ENCODE peak calls at places on chromosomes 12 and 14, in nine cellular contexts. One of them, this sample, is unnamed.

GRCh38 chr14:24313912-24314311 is 2.6 kb downstream of the LTB4R start:
- DNase-seq in activated B cell treated with CpG ODN at 0.5 μM for 24 hours: no peak
- DNase-seq in pancreas: no peak
- DNase-seq in sciatic nerve: no peak
- DNase-seq in stomach: no peak
- DNase-seq in HEK293T: no peak
- DNase-seq in T-cell: no peak
- DNase-seq in WTC11: no peak
- DNase-seq in stimulated activated CD4-positive, alpha-beta T cell treated with anti-CD3 and anti-CD28 coated beads, Interleukin-15, amount 100 ng/mL, for 1 hour: no peak
- DNase-seq in this sample: no peak

GRCh38 chr14:61482348-61483206 is 161.2 kb downstream of the PRKCH start:
- DNase-seq in HEK293T: no peak
- DNase-seq in sciatic nerve: no peak
- DNase-seq in stomach: no peak
- DNase-seq in pancreas: no peak
- DNase-seq in T-cell: no peak
- DNase-seq in stimulated activated CD4-positive, alpha-beta T cell treated with anti-CD3 and anti-CD28 coated beads, Interleukin-15, amount 100 ng/mL, for 1 hour: no peak
- DNase-seq in activated B cell treated with CpG ODN at 0.5 μM for 24 hours: no peak
- DNase-seq in WTC11: no peak
- DNase-seq in this sample: no peak

GRCh38 chr12:106392746-106393145 is 35.2 kb downstream of the POLR3B start:
- DNase-seq in stimulated activated CD4-positive, alpha-beta T cell treated with anti-CD3 and anti-CD28 coated beads, Interleukin-15, amount 100 ng/mL, for 1 hour: no peak
- DNase-seq in activated B cell treated with CpG ODN at 0.5 μM for 24 hours: no peak
- DNase-seq in sciatic nerve: no peak
- DNase-seq in HEK293T: no peak
- DNase-seq in pancreas: no peak
- DNase-seq in stomach: no peak
- DNase-seq in T-cell: no peak
- DNase-seq in WTC11: no peak
- DNase-seq in this sample: no peak

GRCh38 chr14:30204431-30204830 is 276.8 kb upstream of the PRKD1 start:
- DNase-seq in activated B cell treated with CpG ODN at 0.5 μM for 24 hours: no peak
- DNase-seq in stimulated activated CD4-positive, alpha-beta T cell treated with anti-CD3 and anti-CD28 coated beads, Interleukin-15, amount 100 ng/mL, for 1 hour: no peak
- DNase-seq in sciatic nerve: no peak
- DNase-seq in HEK293T: no peak
- DNase-seq in WTC11: no peak
- DNase-seq in T-cell: no peak
- DNase-seq in stomach: no peak
- DNase-seq in pancreas: no peak
- DNase-seq in this sample: no peak

GRCh38 chr12:109385339-109386078 is 37.8 kb downstream of the MYO1H start:
- DNase-seq in activated B cell treated with CpG ODN at 0.5 μM for 24 hours: no peak
- DNase-seq in stimulated activated CD4-positive, alpha-beta T cell treated with anti-CD3 and anti-CD28 coated beads, Interleukin-15, amount 100 ng/mL, for 1 hour: no peak
- DNase-seq in sciatic nerve: no peak
- DNase-seq in stomach: no peak
- DNase-seq in pancreas: no peak
- DNase-seq in WTC11: no peak
- DNase-seq in HEK293T: peak; percentile 44
- DNase-seq in T-cell: no peak
- DNase-seq in this sample: no peak

GRCh38 chr14:77707355-77707723 is 484 bp downstream of the ALKBH1 start:
- DNase-seq in HEK293T: peak; percentile 36
- DNase-seq in activated B cell treated with CpG ODN at 0.5 μM for 24 hours: no peak
- DNase-seq in stomach: no peak
- DNase-seq in pancreas: no peak
- DNase-seq in stimulated activated CD4-positive, alpha-beta T cell treated with anti-CD3 and anti-CD28 coated beads, Interleukin-15, amount 100 ng/mL, for 1 hour: no peak
- DNase-seq in T-cell: no peak
- DNase-seq in sciatic nerve: no peak
- DNase-seq in WTC11: no peak
- DNase-seq in this sample: no peak

GRCh38 chr12:125683748-125684381 is 618.6 kb downstream of the AACS start:
- DNase-seq in sciatic nerve: no peak
- DNase-seq in pancreas: peak; percentile 68
- DNase-seq in stomach: peak; percentile 70
- DNase-seq in WTC11: peak; percentile 98
- DNase-seq in activated B cell treated with CpG ODN at 0.5 μM for 24 hours: no peak
- DNase-seq in stimulated activated CD4-positive, alpha-beta T cell treated with anti-CD3 and anti-CD28 coated beads, Interleukin-15, amount 100 ng/mL, for 1 hour: no peak
- DNase-seq in HEK293T: no peak
- DNase-seq in T-cell: no peak
- DNase-seq in this sample: peak; percentile 90

GRCh38 chr12:113422030-113422900 is at the start of gene SDSL:
- DNase-seq in pancreas: peak; percentile 67
- DNase-seq in T-cell: no peak
- DNase-seq in stimulated activated CD4-positive, alpha-beta T cell treated with anti-CD3 and anti-CD28 coated beads, Interleukin-15, amount 100 ng/mL, for 1 hour: no peak
- DNase-seq in activated B cell treated with CpG ODN at 0.5 μM for 24 hours: peak; percentile 41
- DNase-seq in stomach: peak; percentile 73
- DNase-seq in sciatic nerve: peak; percentile 74
- DNase-seq in HEK293T: peak; percentile 46
- DNase-seq in WTC11: peak; percentile 38
- DNase-seq in this sample: peak; percentile 37

GRCh38 chr14:96167224-96168148 is 37.2 kb upstream of the BDKRB2 start:
- DNase-seq in pancreas: no peak
- DNase-seq in activated B cell treated with CpG ODN at 0.5 μM for 24 hours: no peak
- DNase-seq in stomach: no peak
- DNase-seq in sciatic nerve: peak; percentile 47
- DNase-seq in HEK293T: no peak
- DNase-seq in WTC11: no peak
- DNase-seq in T-cell: no peak
- DNase-seq in stimulated activated CD4-positive, alpha-beta T cell treated with anti-CD3 and anti-CD28 coated beads, Interleukin-15, amount 100 ng/mL, for 1 hour: no peak
- DNase-seq in this sample: no peak

GRCh38 chr14:59098377-59098776 is 90.1 kb upstream of the DAAM1 start:
- DNase-seq in HEK293T: no peak
- DNase-seq in pancreas: no peak
- DNase-seq in T-cell: no peak
- DNase-seq in stomach: no peak
- DNase-seq in activated B cell treated with CpG ODN at 0.5 μM for 24 hours: no peak
- DNase-seq in WTC11: no peak
- DNase-seq in sciatic nerve: no peak
- DNase-seq in stimulated activated CD4-positive, alpha-beta T cell treated with anti-CD3 and anti-CD28 coated beads, Interleukin-15, amount 100 ng/mL, for 1 hour: no peak
- DNase-seq in this sample: no peak

GRCh38 chr14:23366163-23366921 is 1.4 kb upstream of the EFS start:
- DNase-seq in HEK293T: no peak
- DNase-seq in T-cell: no peak
- DNase-seq in stimulated activated CD4-positive, alpha-beta T cell treated with anti-CD3 and anti-CD28 coated beads, Interleukin-15, amount 100 ng/mL, for 1 hour: no peak
- DNase-seq in activated B cell treated with CpG ODN at 0.5 μM for 24 hours: no peak
- DNase-seq in stomach: no peak
- DNase-seq in sciatic nerve: peak; percentile 89
- DNase-seq in WTC11: peak; percentile 93
- DNase-seq in pancreas: no peak
- DNase-seq in this sample: peak; percentile 94

GRCh38 chr14:63478437-63478852 is 64.7 kb downstream of the PPP2R5E start:
- DNase-seq in stimulated activated CD4-positive, alpha-beta T cell treated with anti-CD3 and anti-CD28 coated beads, Interleukin-15, amount 100 ng/mL, for 1 hour: no peak
- DNase-seq in stomach: no peak
- DNase-seq in pancreas: no peak
- DNase-seq in HEK293T: no peak
- DNase-seq in sciatic nerve: no peak
- DNase-seq in WTC11: no peak
- DNase-seq in T-cell: no peak
- DNase-seq in activated B cell treated with CpG ODN at 0.5 μM for 24 hours: no peak
- DNase-seq in this sample: no peak

GRCh38 chr12:54140958-54141388 is 47.8 kb downstream of the SMUG1 start:
- DNase-seq in stomach: no peak
- DNase-seq in pancreas: no peak
- DNase-seq in WTC11: no peak
- DNase-seq in HEK293T: no peak
- DNase-seq in sciatic nerve: peak; percentile 76
- DNase-seq in activated B cell treated with CpG ODN at 0.5 μM for 24 hours: no peak
- DNase-seq in stimulated activated CD4-positive, alpha-beta T cell treated with anti-CD3 and anti-CD28 coated beads, Interleukin-15, amount 100 ng/mL, for 1 hour: no peak
- DNase-seq in T-cell: no peak
- DNase-seq in this sample: no peak

GRCh38 chr12:16120027-16120426 is 157.5 kb downstream of the SLC15A5 start:
- DNase-seq in WTC11: no peak
- DNase-seq in stomach: no peak
- DNase-seq in stimulated activated CD4-positive, alpha-beta T cell treated with anti-CD3 and anti-CD28 coated beads, Interleukin-15, amount 100 ng/mL, for 1 hour: no peak
- DNase-seq in HEK293T: no peak
- DNase-seq in pancreas: no peak
- DNase-seq in activated B cell treated with CpG ODN at 0.5 μM for 24 hours: no peak
- DNase-seq in T-cell: no peak
- DNase-seq in sciatic nerve: no peak
- DNase-seq in this sample: no peak

GRCh38 chr12:69102856-69103255 is 136.5 kb upstream of the CPSF6 start:
- DNase-seq in HEK293T: no peak
- DNase-seq in stimulated activated CD4-positive, alpha-beta T cell treated with anti-CD3 and anti-CD28 coated beads, Interleukin-15, amount 100 ng/mL, for 1 hour: no peak
- DNase-seq in pancreas: no peak
- DNase-seq in WTC11: no peak
- DNase-seq in T-cell: no peak
- DNase-seq in stomach: no peak
- DNase-seq in activated B cell treated with CpG ODN at 0.5 μM for 24 hours: no peak
- DNase-seq in sciatic nerve: no peak
- DNase-seq in this sample: no peak

GRCh38 chr12:95173392-95174251 is 43.6 kb downstream of the FGD6 start:
- DNase-seq in HEK293T: no peak
- DNase-seq in activated B cell treated with CpG ODN at 0.5 μM for 24 hours: no peak
- DNase-seq in pancreas: peak; percentile 78
- DNase-seq in stomach: peak; percentile 65
- DNase-seq in WTC11: no peak
- DNase-seq in stimulated activated CD4-positive, alpha-beta T cell treated with anti-CD3 and anti-CD28 coated beads, Interleukin-15, amount 100 ng/mL, for 1 hour: no peak
- DNase-seq in T-cell: no peak
- DNase-seq in sciatic nerve: peak; percentile 85
- DNase-seq in this sample: no peak

GRCh38 chr12:19338405-19338804 is 100.9 kb upstream of the AEBP2 start:
- DNase-seq in WTC11: no peak
- DNase-seq in activated B cell treated with CpG ODN at 0.5 μM for 24 hours: no peak
- DNase-seq in stomach: no peak
- DNase-seq in HEK293T: no peak
- DNase-seq in pancreas: no peak
- DNase-seq in T-cell: no peak
- DNase-seq in stimulated activated CD4-positive, alpha-beta T cell treated with anti-CD3 and anti-CD28 coated beads, Interleukin-15, amount 100 ng/mL, for 1 hour: no peak
- DNase-seq in sciatic nerve: no peak
- DNase-seq in this sample: no peak

GRCh38 chr12:69428351-69429048 is 41.7 kb upstream of the FRS2 start:
- DNase-seq in activated B cell treated with CpG ODN at 0.5 μM for 24 hours: no peak
- DNase-seq in HEK293T: no peak
- DNase-seq in sciatic nerve: no peak
- DNase-seq in stomach: no peak
- DNase-seq in stimulated activated CD4-positive, alpha-beta T cell treated with anti-CD3 and anti-CD28 coated beads, Interleukin-15, amount 100 ng/mL, for 1 hour: no peak
- DNase-seq in WTC11: no peak
- DNase-seq in pancreas: no peak
- DNase-seq in T-cell: no peak
- DNase-seq in this sample: no peak

GRCh38 chr12:92145481-92145730 is 240 bp downstream of the BTG1 start:
- DNase-seq in pancreas: no peak
- DNase-seq in sciatic nerve: no peak
- DNase-seq in T-cell: no peak
- DNase-seq in activated B cell treated with CpG ODN at 0.5 μM for 24 hours: peak; percentile 56
- DNase-seq in WTC11: no peak
- DNase-seq in stomach: no peak
- DNase-seq in HEK293T: no peak
- DNase-seq in stimulated activated CD4-positive, alpha-beta T cell treated with anti-CD3 and anti-CD28 coated beads, Interleukin-15, amount 100 ng/mL, for 1 hour: no peak
- DNase-seq in this sample: peak; percentile 61

GRCh38 chr14:58395815-58396626 is at the start of gene TOMM20L:
- DNase-seq in stomach: peak; percentile 79
- DNase-seq in activated B cell treated with CpG ODN at 0.5 μM for 24 hours: peak; percentile 83
- DNase-seq in HEK293T: peak; percentile 89
- DNase-seq in WTC11: peak; percentile 82
- DNase-seq in stimulated activated CD4-positive, alpha-beta T cell treated with anti-CD3 and anti-CD28 coated beads, Interleukin-15, amount 100 ng/mL, for 1 hour: peak; percentile 45
- DNase-seq in T-cell: peak; percentile 77
- DNase-seq in pancreas: peak; percentile 76
- DNase-seq in sciatic nerve: peak; percentile 81
- DNase-seq in this sample: peak; percentile 81

GRCh38 chr12:113961921-113962710 is 4.0 kb downstream of the RBM19 start:
- DNase-seq in activated B cell treated with CpG ODN at 0.5 μM for 24 hours: no peak
- DNase-seq in sciatic nerve: no peak
- DNase-seq in stimulated activated CD4-positive, alpha-beta T cell treated with anti-CD3 and anti-CD28 coated beads, Interleukin-15, amount 100 ng/mL, for 1 hour: no peak
- DNase-seq in pancreas: no peak
- DNase-seq in stomach: no peak
- DNase-seq in T-cell: no peak
- DNase-seq in HEK293T: no peak
- DNase-seq in WTC11: no peak
- DNase-seq in this sample: no peak

GRCh38 chr14:80988742-80989429 is 33.5 kb downstream of the TSHR start:
- DNase-seq in sciatic nerve: no peak
- DNase-seq in WTC11: no peak
- DNase-seq in T-cell: no peak
- DNase-seq in activated B cell treated with CpG ODN at 0.5 μM for 24 hours: no peak
- DNase-seq in pancreas: no peak
- DNase-seq in HEK293T: no peak
- DNase-seq in stomach: no peak
- DNase-seq in stimulated activated CD4-positive, alpha-beta T cell treated with anti-CD3 and anti-CD28 coated beads, Interleukin-15, amount 100 ng/mL, for 1 hour: no peak
- DNase-seq in this sample: no peak

GRCh38 chr12:117380083-117380482 is 18.7 kb upstream of the NOS1 start:
- DNase-seq in HEK293T: no peak
- DNase-seq in pancreas: no peak
- DNase-seq in T-cell: no peak
- DNase-seq in WTC11: no peak
- DNase-seq in stimulated activated CD4-positive, alpha-beta T cell treated with anti-CD3 and anti-CD28 coated beads, Interleukin-15, amount 100 ng/mL, for 1 hour: no peak
- DNase-seq in stomach: no peak
- DNase-seq in sciatic nerve: no peak
- DNase-seq in activated B cell treated with CpG ODN at 0.5 μM for 24 hours: no peak
- DNase-seq in this sample: no peak

GRCh38 chr12:53505086-53505485 is 2.2 kb downstream of the NPFF start:
- DNase-seq in activated B cell treated with CpG ODN at 0.5 μM for 24 hours: no peak
- DNase-seq in stimulated activated CD4-positive, alpha-beta T cell treated with anti-CD3 and anti-CD28 coated beads, Interleukin-15, amount 100 ng/mL, for 1 hour: no peak
- DNase-seq in pancreas: no peak
- DNase-seq in sciatic nerve: no peak
- DNase-seq in T-cell: no peak
- DNase-seq in HEK293T: no peak
- DNase-seq in WTC11: no peak
- DNase-seq in stomach: no peak
- DNase-seq in this sample: no peak

GRCh38 chr12:45050331-45050750 is 558 bp downstream of the DBX2 start:
- DNase-seq in T-cell: no peak
- DNase-seq in activated B cell treated with CpG ODN at 0.5 μM for 24 hours: no peak
- DNase-seq in stomach: no peak
- DNase-seq in sciatic nerve: no peak
- DNase-seq in HEK293T: no peak
- DNase-seq in pancreas: no peak
- DNase-seq in stimulated activated CD4-positive, alpha-beta T cell treated with anti-CD3 and anti-CD28 coated beads, Interleukin-15, amount 100 ng/mL, for 1 hour: no peak
- DNase-seq in WTC11: peak; percentile 64
- DNase-seq in this sample: no peak

This sample was measured in nephron progenitor cell.